ENCODE peak calls at places on chromosomes 3 and 15, in eight cellular contexts. V, T, M, R, J, P, C and U are unnamed samples.

GRCh38 chr15:95095250-95095649 is 863.9 kb downstream of the MCTP2 start:
- DNase-seq in V (no peak), T (no peak), M (no peak), R (no peak), J (no peak), P (no peak), C (no peak), U (no peak)

GRCh38 chr15:31342781-31343626 is 16.4 kb downstream of the KLF13 start:
- DNase-seq in V (no peak), T (no peak), M (no peak), R (no peak), J (no peak), P (no peak), C (no peak), U (no peak)

GRCh38 chr3:50738252-50738598 is 63.5 kb downstream of the DOCK3 start:
- DNase-seq in V (no peak), T (no peak), M (no peak), R (no peak), J (no peak), P (no peak), C (no peak), U (no peak)

GRCh38 chr3:179391906-179392305 is 44.4 kb downstream of the MFN1 start:
- DNase-seq in V (no peak), T (no peak), M (no peak), R (no peak), J (no peak), P (no peak), C (no peak), U (no peak)

GRCh38 chr3:108117245-108117644 is 26.4 kb upstream of the CD47 start:
- DNase-seq in V (no peak), T (peak), M (peak), R (no peak), J (no peak), P (no peak), C (no peak), U (no peak)

GRCh38 chr3:178367817-178368617 is 168.2 kb upstream of the KCNMB2 start:
- DNase-seq in V (no peak), T (no peak), M (peak), R (no peak), J (no peak), P (peak), C (no peak), U (no peak)

GRCh38 chr3:172201990-172202318 is 162.6 kb downstream of the FNDC3B start:
- DNase-seq in V (no peak), T (no peak), M (peak), R (no peak), J (no peak), P (no peak), C (no peak), U (no peak)

GRCh38 chr15:82894971-82895520 is 57.5 kb downstream of the HOMER2 start:
- DNase-seq in V (no peak), T (no peak), M (peak), R (no peak), J (no peak), P (no peak), C (no peak), U (peak)

GRCh38 chr3:15313461-15313860 is 18.9 kb downstream of the SH3BP5 start:
- DNase-seq in V (no peak), T (no peak), M (no peak), R (no peak), J (no peak), P (no peak), C (no peak), U (no peak)

GRCh38 chr15:70030851-70031645 is 66.7 kb downstream of the TLE3 start:
- DNase-seq in V (no peak), T (no peak), M (no peak), R (no peak), J (no peak), P (no peak), C (no peak), U (no peak)

GRCh38 chr15:88256261-88257230 is at the start of gene NTRK3:
- DNase-seq in V (no peak), T (no peak), M (peak), R (no peak), J (peak), P (no peak), C (no peak), U (no peak)

GRCh38 chr3:72888546-72889309 is 882 bp downstream of the GXYLT2 start:
- DNase-seq in V (no peak), T (peak), M (peak), R (no peak), J (no peak), P (no peak), C (no peak), U (no peak)

GRCh38 chr3:190120161-190121060 is at the start of gene P3H2:
- DNase-seq in V (peak), T (peak), M (peak), R (peak), J (peak), P (peak), C (peak), U (peak)

GRCh38 chr3:111326144-111326995 is 215.6 kb upstream of the CD96 start:
- DNase-seq in V (no peak), T (peak), M (peak), R (no peak), J (no peak), P (no peak), C (no peak), U (no peak)

GRCh38 chr3:30604566-30604965 is 1.8 kb upstream of the TGFBR2 start:
- DNase-seq in V (no peak), T (no peak), M (no peak), R (no peak), J (no peak), P (no peak), C (no peak), U (no peak)

DNA sequence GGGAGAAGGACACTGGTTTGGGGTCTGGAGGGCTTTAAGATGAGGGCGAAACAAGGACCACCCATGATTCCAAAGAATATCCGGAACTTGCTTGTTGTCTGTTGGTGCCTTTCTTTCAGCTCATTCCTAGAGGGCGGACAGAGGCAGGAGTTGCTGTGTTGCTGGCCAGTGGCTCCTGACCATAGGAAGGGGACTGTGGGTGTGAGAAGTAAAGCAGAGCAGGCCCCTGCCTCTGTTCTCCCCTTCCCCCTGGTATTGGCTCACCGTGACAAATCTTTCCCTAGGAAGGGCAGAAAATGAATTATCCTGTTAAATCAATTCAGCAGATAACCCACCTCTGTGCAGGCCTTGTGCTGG is 89.1 kb downstream of the LIPC start:
- DNase-seq in V (no peak), T (no peak), M (no peak), R (no peak), J (no peak), P (no peak), C (no peak), U (no peak)
- H3K4me3 ChIP-seq in V (peak), T (no peak), M (no peak), R (no peak), J (no peak), P (no peak), C (no peak), U (no peak)

GRCh38 chr3:36696799-36697198 is 67.6 kb downstream of the DCLK3 start:
- DNase-seq in V (no peak), T (no peak), M (no peak), R (no peak), J (no peak), P (no peak), C (no peak), U (no peak)

GRCh38 chr3:36695113-36695768 is 69.1 kb downstream of the DCLK3 start:
- DNase-seq in V (no peak), T (no peak), M (no peak), R (no peak), J (no peak), P (no peak), C (no peak), U (no peak)

GRCh38 chr3:36698314-36698713 is 66.0 kb downstream of the DCLK3 start:
- DNase-seq in V (no peak), T (peak), M (no peak), R (no peak), J (no peak), P (no peak), C (no peak), U (no peak)

GRCh38 chr3:36695769-36696137 is 68.6 kb downstream of the DCLK3 start:
- DNase-seq in V (no peak), T (peak), M (peak), R (no peak), J (no peak), P (no peak), C (peak), U (no peak)

GRCh38 chr3:36697397-36698001 is 66.9 kb downstream of the DCLK3 start:
- DNase-seq in V (no peak), T (peak), M (no peak), R (no peak), J (no peak), P (peak), C (no peak), U (no peak)
- TF ChIP-seq CTCF in V (no peak), T (peak), M (no peak), R (no peak), J (no peak), P (peak), C (no peak), U (peak)

GRCh38 chr15:41559489-41560177 is 621 bp downstream of the TYRO3 start:
- DNase-seq in V (peak), T (peak), M (no peak), R (no peak), J (no peak), P (no peak), C (no peak), U (no peak)

GRCh38 chr15:41558400-41559238 is at the start of gene TYRO3:
- DNase-seq in V (peak), T (peak), M (peak), R (no peak), J (peak), P (no peak), C (no peak), U (no peak)

GRCh38 chr15:41556657-41557056 is 2.4 kb upstream of the TYRO3 start:
- DNase-seq in V (no peak), T (no peak), M (no peak), R (no peak), J (no peak), P (no peak), C (no peak), U (no peak)

GRCh38 chr15:41559239-41559488 is 152 bp downstream of the TYRO3 start:
- DNase-seq in V (no peak), T (no peak), M (no peak), R (no peak), J (no peak), P (no peak), C (no peak), U (no peak)

GRCh38 chr15:41557673-41558399 is 1.2 kb upstream of the TYRO3 start:
- DNase-seq in V (peak), T (peak), M (peak), R (peak), J (peak), P (peak), C (no peak), U (peak)
- H3K4me3 ChIP-seq in V (peak), T (peak), M (peak), R (peak), J (peak), P (no peak), C (no peak), U (peak)

GRCh38 chr3:9498781-9499180 is 54.8 kb downstream of the LHFPL4 start:
- DNase-seq in V (no peak), T (no peak), M (no peak), R (no peak), J (no peak), P (no peak), C (no peak), U (no peak)

GRCh38 chr3:9500108-9501050 is 53.2 kb downstream of the LHFPL4 start:
- DNase-seq in V (peak), T (peak), M (peak), R (peak), J (no peak), P (no peak), C (peak), U (peak)

GRCh38 chr3:9499455-9500107 is 54.0 kb downstream of the LHFPL4 start:
- DNase-seq in V (no peak), T (no peak), M (no peak), R (no peak), J (no peak), P (no peak), C (no peak), U (no peak)

GRCh38 chr3:9501226-9501625 is 52.4 kb downstream of the LHFPL4 start:
- DNase-seq in V (no peak), T (no peak), M (peak), R (no peak), J (no peak), P (no peak), C (no peak), U (no peak)

DNA sequence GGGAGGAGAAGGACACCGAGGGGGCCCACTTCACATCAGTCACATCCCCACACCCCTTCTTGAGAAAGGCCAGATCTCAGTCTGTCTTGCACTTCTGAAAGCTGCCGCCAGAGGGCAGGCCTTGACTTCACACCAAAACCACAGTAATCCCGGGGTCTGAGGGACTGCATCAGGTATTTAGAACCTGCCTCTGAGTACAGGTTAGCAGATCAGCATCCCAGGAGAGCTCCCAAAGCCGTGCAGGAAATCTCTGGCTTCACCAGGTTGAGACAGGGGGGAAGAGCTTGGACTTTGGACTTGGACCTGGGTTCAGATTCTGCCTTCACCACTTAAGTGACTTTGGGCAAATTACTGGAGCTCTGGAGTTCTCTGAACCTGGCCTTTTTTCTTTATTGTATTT is 50.3 kb downstream of the LHFPL4 start:
- DNase-seq in V (peak), T (peak), M (peak), R (peak), J (peak), P (no peak), C (peak), U (peak)
- TF ChIP-seq CTCF in V (peak), T (peak), M (peak), R (peak), J (peak), P (peak), C (peak), U (peak)

GRCh38 chr3:21540265-21540664 is 210.7 kb downstream of the ZNF385D start:
- DNase-seq in V (no peak), T (no peak), M (no peak), R (no peak), J (no peak), P (no peak), C (no peak), U (no peak)

GRCh38 chr3:21542656-21543379 is 208.2 kb downstream of the ZNF385D start:
- DNase-seq in V (no peak), T (no peak), M (no peak), R (no peak), J (no peak), P (no peak), C (no peak), U (no peak)

GRCh38 chr3:21544076-21544462 is 206.9 kb downstream of the ZNF385D start:
- DNase-seq in V (no peak), T (no peak), M (peak), R (no peak), J (no peak), P (no peak), C (no peak), U (no peak)

GRCh38 chr3:21543380-21544075 is 207.5 kb downstream of the ZNF385D start:
- DNase-seq in V (no peak), T (no peak), M (no peak), R (no peak), J (no peak), P (no peak), C (no peak), U (no peak)
- H3K4me3 ChIP-seq in V (no peak), T (no peak), M (no peak), R (no peak), J (no peak), P (no peak), C (no peak), U (no peak)

GRCh38 chr3:5826467-5826866 is 639.0 kb downstream of the EDEM1 start:
- DNase-seq in V (no peak), T (no peak), M (no peak), R (no peak), J (no peak), P (no peak), C (no peak), U (no peak)
- TF ChIP-seq CTCF in V (no peak), T (no peak), M (no peak), R (no peak), J (no peak), P (no peak), C (no peak), U (no peak)

GRCh38 chr3:71579301-71579933 is 4.1 kb downstream of the FOXP1 start:
- DNase-seq in V (no peak), T (no peak), M (peak), R (no peak), J (no peak), P (no peak), C (no peak), U (no peak)
- H3K4me3 ChIP-seq in V (no peak), T (peak), M (peak), R (no peak), J (no peak), P (no peak), C (no peak), U (peak)